ENCODE peak calls at places on chromosomes 5 and 9, in eight cellular contexts. Y, J, O, F, X, A, U and B are unnamed samples.
A peak's percentile ranks its signal among the peaks of the same experiment; 100 is the strongest.

GRCh38 chr5:74538206-74538661 is 102.3 kb downstream of the ENC1 start:
- ATAC-seq in Y (no peak), J (no peak), O (peak; percentile 49), F (peak; percentile 96), X (no peak), A (peak; percentile 65), U (peak; percentile 97), B (peak; percentile 38)

GRCh38 chr5:140140435-140140834 is 14.7 kb downstream of the IGIP start:
- ATAC-seq in Y (no peak), J (no peak), O (no peak), F (peak; percentile 83), X (no peak), A (no peak), U (peak; percentile 61), B (no peak)

GRCh38 chr9:121288557-121288873 is 20.6 kb downstream of the GSN start:
- ATAC-seq in Y (no peak), J (no peak), O (no peak), F (no peak), X (no peak), A (no peak), U (no peak), B (no peak)

GRCh38 chr5:144156767-144157171 is 13.7 kb downstream of the YIPF5 start:
- ATAC-seq in Y (no peak), J (peak; percentile 61), O (peak; percentile 86), F (no peak), X (peak; percentile 22), A (no peak), U (no peak), B (peak; percentile 68)

GRCh38 chr5:64637144-64637543 is 53.2 kb upstream of the SHISAL2B start:
- ATAC-seq in Y (no peak), J (no peak), O (no peak), F (no peak), X (no peak), A (no peak), U (peak; percentile 26), B (no peak)

GRCh38 chr5:9447691-9448090 is 98.2 kb downstream of the SEMA5A start:
- ATAC-seq in Y (no peak), J (peak; percentile 80), O (no peak), F (no peak), X (no peak), A (no peak), U (no peak), B (no peak)

GRCh38 chr9:114178756-114179450 is 23.6 kb downstream of the COL27A1 start:
- ATAC-seq in Y (no peak), J (no peak), O (peak; percentile 14), F (peak; percentile 87), X (no peak), A (no peak), U (no peak), B (no peak)

GRCh38 chr5:158519433-158520025 is 580.2 kb downstream of the EBF1 start:
- ATAC-seq in Y (no peak), J (no peak), O (no peak), F (no peak), X (no peak), A (no peak), U (peak; percentile 85), B (no peak)

GRCh38 chr9:115220339-115221009 is 102.5 kb upstream of the TNC start:
- ATAC-seq in Y (no peak), J (peak; percentile 96), O (no peak), F (no peak), X (no peak), A (no peak), U (no peak), B (peak; percentile 89)

GRCh38 chr9:91421987-91422765 is 1.5 kb downstream of the NFIL3 start:
- ATAC-seq in Y (no peak), J (no peak), O (peak; percentile 12), F (peak; percentile 7), X (no peak), A (no peak), U (no peak), B (no peak)

GRCh38 chr5:174292348-174292747 is 246.8 kb downstream of the NSG2 start:
- ATAC-seq in Y (no peak), J (no peak), O (no peak), F (no peak), X (no peak), A (no peak), U (no peak), B (no peak)

GRCh38 chr9:78031271-78031825 is at the start of gene GNAQ:
- ATAC-seq in Y (peak; percentile 42), J (peak; percentile 43), O (peak; percentile 10), F (no peak), X (peak; percentile 35), A (peak; percentile 34), U (peak; percentile 12), B (no peak)

GRCh38 chr5:42993516-42994284 is 46.4 kb downstream of the ANXA2R start:
- ATAC-seq in Y (peak; percentile 24), J (no peak), O (no peak), F (peak; percentile 23), X (no peak), A (peak; percentile 22), U (peak; percentile 22), B (no peak)

GRCh38 chr5:61304611-61305369 is 27.3 kb upstream of the ZSWIM6 start:
- ATAC-seq in Y (peak; percentile 66), J (peak; percentile 90), O (peak; percentile 69), F (peak; percentile 31), X (peak; percentile 68), A (no peak), U (peak; percentile 63), B (peak; percentile 94)

GRCh38 chr5:140595538-140595937 is 30.9 kb downstream of the SLC35A4 start:
- ATAC-seq in Y (no peak), J (no peak), O (peak; percentile 40), F (peak; percentile 86), X (no peak), A (peak; percentile 56), U (peak; percentile 81), B (peak; percentile 28)

GRCh38 chr5:107919361-107919760 is 248.6 kb upstream of the EFNA5 start:
- ATAC-seq in Y (no peak), J (no peak), O (no peak), F (no peak), X (no peak), A (no peak), U (no peak), B (no peak)

GRCh38 chr5:17799521-17799920 is 165.3 kb downstream of the TAF11L14 start:
- ATAC-seq in Y (no peak), J (no peak), O (no peak), F (no peak), X (peak; percentile 49), A (no peak), U (no peak), B (no peak)

GRCh38 chr5:160398806-160399205 is 1.0 kb downstream of the FAM200C start:
- ATAC-seq in Y (no peak), J (no peak), O (no peak), F (no peak), X (no peak), A (no peak), U (no peak), B (no peak)

GRCh38 chr5:53378590-53379247 is 101.7 kb upstream of the FST start:
- ATAC-seq in Y (no peak), J (peak; percentile 88), O (no peak), F (no peak), X (peak; percentile 78), A (no peak), U (no peak), B (peak; percentile 86)

GRCh38 chr9:88011005-88011766 is 36.9 kb upstream of the CDK20 start:
- ATAC-seq in Y (no peak), J (no peak), O (no peak), F (no peak), X (no peak), A (no peak), U (no peak), B (no peak)

GRCh38 chr5:41858890-41859289 is 11.3 kb downstream of the OXCT1 start:
- ATAC-seq in Y (no peak), J (no peak), O (no peak), F (no peak), X (no peak), A (no peak), U (no peak), B (no peak)

GRCh38 chr9:16369427-16369826 is 501.0 kb downstream of the BNC2 start:
- ATAC-seq in Y (no peak), J (no peak), O (no peak), F (no peak), X (no peak), A (no peak), U (no peak), B (no peak)

GRCh38 chr9:121318631-121319393 is 50.9 kb downstream of the GSN start:
- ATAC-seq in Y (no peak), J (no peak), O (no peak), F (no peak), X (no peak), A (no peak), U (no peak), B (no peak)

GRCh38 chr9:113633782-113634596 is 170.5 kb downstream of the RGS3 start:
- ATAC-seq in Y (no peak), J (peak; percentile 27), O (no peak), F (no peak), X (no peak), A (no peak), U (no peak), B (no peak)

GRCh38 chr9:98291775-98292174 is 36.3 kb upstream of the TBC1D2 start:
- ATAC-seq in Y (no peak), J (no peak), O (no peak), F (no peak), X (no peak), A (no peak), U (no peak), B (no peak)

GRCh38 chr9:96218821-96219614 is 83.0 kb downstream of the HSD17B3 start:
- ATAC-seq in Y (peak; percentile 7), J (no peak), O (no peak), F (peak; percentile 16), X (no peak), A (no peak), U (peak; percentile 7), B (no peak)

GRCh38 chr5:9332026-9332425 is 213.8 kb downstream of the SEMA5A start:
- ATAC-seq in Y (no peak), J (no peak), O (no peak), F (no peak), X (no peak), A (peak; percentile 14), U (peak; percentile 9), B (no peak)

GRCh38 chr5:10064546-10065215 is 185.0 kb downstream of the ATPSCKMT start:
- ATAC-seq in Y (no peak), J (no peak), O (no peak), F (no peak), X (no peak), A (no peak), U (no peak), B (no peak)

GRCh38 chr9:115845648-115846312 is 307.8 kb upstream of the PAPPA start:
- ATAC-seq in Y (no peak), J (peak; percentile 98), O (no peak), F (no peak), X (peak; percentile 37), A (no peak), U (no peak), B (peak; percentile 38)

GRCh38 chr9:108056083-108056804 is 566.7 kb upstream of the KLF4 start:
- ATAC-seq in Y (no peak), J (peak; percentile 65), O (no peak), F (no peak), X (peak; percentile 54), A (no peak), U (no peak), B (peak; percentile 75)

GRCh38 chr5:84477485-84477884 is 92.8 kb upstream of the EDIL3 start:
- ATAC-seq in Y (no peak), J (no peak), O (no peak), F (no peak), X (no peak), A (no peak), U (no peak), B (no peak)

GRCh38 chr5:134247411-134247810 is 21.5 kb upstream of the PPP2CA start:
- ATAC-seq in Y (no peak), J (peak; percentile 80), O (no peak), F (no peak), X (peak; percentile 63), A (no peak), U (no peak), B (peak; percentile 66)

GRCh38 chr5:78467140-78467539 is 106.7 kb downstream of the SCAMP1 start:
- ATAC-seq in Y (no peak), J (no peak), O (no peak), F (no peak), X (no peak), A (no peak), U (no peak), B (no peak)

GRCh38 chr9:91795500-91796241 is 154.4 kb downstream of the ROR2 start:
- ATAC-seq in Y (no peak), J (peak; percentile 77), O (no peak), F (no peak), X (no peak), A (no peak), U (no peak), B (peak; percentile 70)